ENCODE peak calls at places on chromosome 13, in seven cellular contexts. H is heart left ventricle, W is fibroblast of lung, S is psoas muscle, C is endothelial cell, Z is H9, P is lung. O is an unnamed sample.

GRCh38 chr13:113933901-113934300 is 40.0 kb downstream of the C13orf46 start:
- DNase-seq in H (peak), P (no peak), W (no peak), C (no peak), Z (no peak), S (peak), O (no peak)

GRCh38 chr13:89726690-89727435 is 1620.6 kb upstream of the MIR17HG start:
- DNase-seq in Z (no peak), W (peak), S (no peak), C (no peak), H (no peak), P (no peak), O (no peak)

GRCh38 chr13:82294226-82294625 is 1588.0 kb downstream of the SLITRK1 start:
- DNase-seq in Z (peak), C (no peak), H (no peak), P (no peak), S (no peak), W (no peak), O (no peak)

GRCh38 chr13:64529874-64530485 is 2700.2 kb downstream of the PCDH9 start:
- DNase-seq in C (peak), W (peak), S (no peak), H (no peak), P (no peak), Z (peak), O (no peak)

GRCh38 chr13:105144020-105144419 is 1391.4 kb downstream of the EFNB2 start:
- DNase-seq in H (no peak), Z (no peak), P (no peak), C (no peak), S (no peak), W (no peak), O (no peak)

GRCh38 chr13:51728972-51729371 is 75.0 kb downstream of the DHRS12 start:
- DNase-seq in W (peak), C (no peak), S (no peak), Z (no peak), P (no peak), H (no peak), O (no peak)

GRCh38 chr13:49421391-49421790 is 22.5 kb downstream of the CAB39L start:
- DNase-seq in H (no peak), P (no peak), S (no peak), C (peak), Z (peak), W (no peak), O (no peak)

GRCh38 chr13:55948175-55948574 is 1192.5 kb upstream of the PRR20A start:
- DNase-seq in Z (no peak), C (no peak), S (no peak), W (no peak), H (no peak), P (no peak), O (no peak)

GRCh38 chr13:103466761-103467160 is 400.5 kb upstream of the SLC10A2 start:
- DNase-seq in S (no peak), W (no peak), C (no peak), H (no peak), P (no peak), Z (no peak), O (no peak)

GRCh38 chr13:24651718-24652345 is 28.4 kb upstream of the ATP12A start:
- DNase-seq in S (no peak), Z (no peak), C (no peak), H (no peak), P (no peak), W (no peak), O (peak)

GRCh38 chr13:75489502-75490263 is 7.7 kb upstream of the TBC1D4 start:
- DNase-seq in C (no peak), P (peak), W (peak), S (no peak), H (no peak), Z (no peak), O (no peak)

GRCh38 chr13:37889811-37890210 is 20.2 kb upstream of the TRPC4 start:
- DNase-seq in P (no peak), C (no peak), Z (no peak), S (no peak), W (no peak), H (no peak), O (no peak)

GRCh38 chr13:22757530-22758120 is 423.2 kb upstream of the SGCG start:
- DNase-seq in C (no peak), S (no peak), Z (no peak), P (no peak), H (no peak), W (peak), O (no peak)

GRCh38 chr13:109231853-109232252 is 554.5 kb downstream of the IRS2 start:
- DNase-seq in C (no peak), P (no peak), S (no peak), Z (no peak), W (peak), H (no peak), O (no peak)

GRCh38 chr13:41588899-41589298 is 131.5 kb downstream of the RGCC start:
- DNase-seq in C (no peak), S (no peak), H (no peak), Z (no peak), W (peak), P (no peak), O (no peak)

GRCh38 chr13:49627831-49628652 is at the start of gene ARL11:
- DNase-seq in W (no peak), P (peak), C (peak), H (peak), S (peak), Z (peak), O (no peak)

GRCh38 chr13:31199849-31200635 is at the start of gene B3GLCT:
- DNase-seq in S (peak), H (peak), Z (peak), C (peak), P (peak), W (peak), O (peak)

GRCh38 chr13:49400755-49401659 is 42.9 kb downstream of the CAB39L start:
- DNase-seq in P (peak), C (no peak), H (no peak), W (peak), Z (no peak), S (no peak), O (no peak)

GRCh38 chr13:98746968-98747367 is 5.5 kb downstream of the SLC15A1 start:
- DNase-seq in C (no peak), H (no peak), P (no peak), W (no peak), S (no peak), Z (no peak), O (no peak)

GRCh38 chr13:114108141-114108761 is 24.2 kb downstream of the RASA3 start:
- DNase-seq in C (no peak), Z (no peak), P (no peak), H (no peak), S (peak), W (no peak), O (no peak)

GRCh38 chr13:71866173-71867091 is 572 bp downstream of the DACH1 start:
- DNase-seq in W (peak), S (peak), P (no peak), H (peak), Z (peak), C (peak), O (no peak)

GRCh38 chr13:50910483-50910805 is 853 bp downstream of the RNASEH2B start:
- DNase-seq in W (peak), Z (peak), C (peak), S (no peak), H (peak), P (no peak), O (no peak)

GRCh38 chr13:114339779-114340534 is 25.7 kb downstream of the CHAMP1 start:
- DNase-seq in C (no peak), P (no peak), Z (no peak), W (peak), H (no peak), S (no peak), O (no peak)

GRCh38 chr13:62931901-62932883 is 1516.5 kb upstream of the PCDH20 start:
- DNase-seq in Z (no peak), H (no peak), P (no peak), W (peak), S (no peak), C (no peak), O (no peak)

GRCh38 chr13:33219926-33220325 is 65.6 kb downstream of the STARD13 start:
- DNase-seq in C (no peak), H (no peak), S (no peak), Z (no peak), P (no peak), W (no peak), O (no peak)

GRCh38 chr13:33217256-33217655 is 68.3 kb downstream of the STARD13 start:
- DNase-seq in H (no peak), S (no peak), W (no peak), Z (no peak), P (no peak), C (no peak), O (no peak)

GRCh38 chr13:33213797-33214196 is 71.8 kb downstream of the STARD13 start:
- DNase-seq in S (no peak), W (peak), Z (no peak), H (no peak), C (no peak), P (no peak), O (no peak)

GRCh38 chr13:33218020-33218419 is 67.5 kb downstream of the STARD13 start:
- DNase-seq in Z (no peak), W (no peak), H (no peak), C (no peak), P (no peak), S (no peak), O (no peak)

DNA sequence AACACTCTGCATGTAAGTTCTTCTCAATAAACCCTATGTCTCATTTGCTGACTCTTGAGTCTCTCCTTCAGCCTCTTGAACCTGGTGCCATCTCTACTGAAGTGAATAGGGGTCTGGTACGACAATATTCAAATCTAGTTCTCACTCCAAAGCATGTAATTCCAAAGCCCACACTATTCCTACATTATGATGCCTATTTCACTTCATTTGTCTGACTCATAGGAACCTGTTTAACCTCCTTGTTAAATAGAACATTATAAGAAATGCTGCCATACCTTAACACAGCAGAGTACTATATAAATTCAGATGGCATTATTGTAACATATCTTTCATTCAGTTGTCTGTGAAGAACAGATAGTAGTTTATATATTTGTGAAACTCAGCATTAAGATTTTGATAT is 67.1 kb downstream of the STARD13 start:
- DNase-seq in P (no peak), C (no peak), H (no peak), Z (no peak), S (no peak), W (no peak), O (no peak)
- TF ChIP-seq CTCF in P (no peak), C (no peak), H (no peak), Z (no peak), S (no peak), W (no peak), O (no peak)

DNA sequence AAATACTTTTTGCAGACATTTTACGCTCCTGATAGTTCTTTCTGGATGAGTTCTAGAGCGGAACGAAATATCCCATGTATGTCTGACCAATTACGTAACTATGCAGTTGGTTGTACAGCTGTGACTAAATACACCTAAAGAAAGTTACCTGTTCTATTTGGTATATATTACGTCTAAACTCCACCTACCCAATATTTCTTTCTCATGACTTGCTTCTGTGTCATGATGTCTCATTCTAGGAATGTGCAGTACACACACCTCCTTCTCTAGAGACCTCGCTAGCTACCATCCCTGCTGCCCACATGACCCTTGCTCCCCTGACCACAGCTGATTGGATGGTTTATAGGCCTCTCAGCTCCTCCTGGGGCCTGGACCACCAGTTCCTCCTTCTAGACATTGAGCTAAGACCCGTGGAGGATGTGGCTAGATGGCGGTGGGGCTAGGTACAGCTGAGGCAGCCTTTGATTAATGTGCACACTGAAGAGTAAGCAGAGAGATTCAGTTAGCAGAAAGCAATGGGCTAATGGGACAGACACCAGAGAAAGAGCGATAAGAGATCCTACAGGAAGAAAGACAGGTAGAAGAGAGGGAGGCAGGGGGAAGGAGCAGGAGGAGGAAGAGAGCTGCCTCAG is 422.1 kb downstream of the COG6 start:
- DNase-seq in Z (no peak), S (no peak), H (no peak), C (no peak), W (no peak), P (no peak), O (no peak)
- TF ChIP-seq CTCF in Z (no peak), S (no peak), H (no peak), C (no peak), W (no peak), P (no peak), O (no peak)

DNA sequence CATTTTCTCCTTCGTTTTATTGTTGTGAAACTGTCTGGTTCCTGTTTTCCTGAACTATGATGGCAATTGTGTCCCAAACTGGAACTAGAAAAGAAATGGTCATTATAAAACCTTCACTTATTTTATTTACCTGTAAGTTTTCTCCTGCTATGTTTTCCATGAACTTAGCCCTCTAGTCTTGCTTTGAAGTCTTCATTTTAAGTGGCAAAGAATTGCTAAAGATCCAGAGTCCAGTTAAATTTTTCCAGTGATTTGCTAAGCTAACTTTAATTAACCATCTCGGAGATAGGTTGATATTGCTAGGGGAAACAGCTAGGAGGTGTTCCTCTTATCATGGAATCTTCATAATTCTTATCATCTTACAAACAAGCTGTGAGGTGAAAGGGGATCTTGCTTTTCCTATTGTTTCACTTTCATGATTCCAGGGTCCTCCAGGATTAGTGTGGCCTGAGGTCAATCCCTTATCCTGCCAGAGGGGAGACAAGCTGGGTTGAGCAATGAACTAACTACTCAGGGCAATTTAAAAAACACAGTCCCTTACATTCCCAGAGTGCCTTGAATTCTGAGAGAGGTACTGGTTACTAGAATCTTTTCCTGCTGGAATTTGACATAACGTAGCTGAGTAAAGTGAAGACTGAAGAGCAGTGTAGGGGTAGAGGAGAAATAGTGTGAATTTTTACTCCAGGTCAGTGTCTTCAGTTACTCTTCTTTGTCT is 112.5 kb downstream of the ESD start:
- DNase-seq in W (peak), H (no peak), S (no peak), C (peak), P (no peak), Z (peak), O (no peak)
- TF ChIP-seq CTCF in W (peak), H (no peak), S (no peak), C (peak), P (no peak), Z (peak), O (no peak)

GRCh38 chr13:20412761-20413355 is 112.8 kb downstream of the CRYL1 start:
- DNase-seq in P (no peak), H (no peak), S (no peak), Z (peak), C (no peak), W (no peak), O (no peak)
- TF ChIP-seq CTCF in P (no peak), H (no peak), S (no peak), Z (no peak), C (no peak), W (no peak), O (no peak)

GRCh38 chr13:95156208-95156607 is 145.0 kb downstream of the ABCC4 start:
- DNase-seq in P (no peak), S (no peak), H (no peak), Z (no peak), C (no peak), W (peak), O (no peak)
- TF ChIP-seq CTCF in P (no peak), S (no peak), H (peak), Z (peak), C (no peak), W (peak), O (peak)

O was measured in osteocyte.